ENCODE peak calls at places on chromosome 9, in four cellular contexts. One of them, this sample, is unnamed.
A peak's percentile ranks its signal among the peaks of the same experiment; 100 is the strongest.

GRCh38 chr9:34437006-34437925 is 21.1 kb downstream of the FAM219A start:
- DNase-seq in tibial artery: no peak
- DNase-seq in WTC11: peak; percentile 71
- DNase-seq in nephron progenitor cell: peak; percentile 63
- DNase-seq in this sample: peak; percentile 81

GRCh38 chr9:137307255-137308101 is 5.4 kb upstream of the NRARP start:
- DNase-seq in nephron progenitor cell: no peak
- DNase-seq in WTC11: peak; percentile 73
- DNase-seq in tibial artery: peak; percentile 64
- DNase-seq in this sample: no peak

GRCh38 chr9:6827370-6827949 is 69.7 kb downstream of the KDM4C start:
- DNase-seq in tibial artery: no peak
- DNase-seq in nephron progenitor cell: peak; percentile 53
- DNase-seq in WTC11: peak; percentile 32
- DNase-seq in this sample: peak; percentile 60

GRCh38 chr9:81132318-81132717 is 557.0 kb downstream of the TLE1 start:
- DNase-seq in WTC11: no peak
- DNase-seq in nephron progenitor cell: no peak
- DNase-seq in tibial artery: no peak
- DNase-seq in this sample: no peak

GRCh38 chr9:125329978-125330377 is 68.4 kb downstream of the GAPVD1 start:
- DNase-seq in WTC11: no peak
- DNase-seq in nephron progenitor cell: no peak
- DNase-seq in tibial artery: no peak
- DNase-seq in this sample: no peak

GRCh38 chr9:83030391-83031107 is 32.4 kb downstream of the RASEF start:
- DNase-seq in nephron progenitor cell: no peak
- DNase-seq in tibial artery: no peak
- DNase-seq in WTC11: no peak
- DNase-seq in this sample: no peak

GRCh38 chr9:96141666-96142065 is 160.3 kb downstream of the HSD17B3 start:
- DNase-seq in nephron progenitor cell: no peak
- DNase-seq in WTC11: no peak
- DNase-seq in tibial artery: no peak
- DNase-seq in this sample: no peak

GRCh38 chr9:18499987-18500386 is 26.0 kb downstream of the ADAMTSL1 start:
- DNase-seq in nephron progenitor cell: no peak
- DNase-seq in WTC11: no peak
- DNase-seq in tibial artery: no peak
- DNase-seq in this sample: no peak

GRCh38 chr9:16721972-16722371 is 148.5 kb downstream of the BNC2 start:
- DNase-seq in WTC11: no peak
- DNase-seq in tibial artery: peak; percentile 81
- DNase-seq in nephron progenitor cell: no peak
- DNase-seq in this sample: no peak

GRCh38 chr9:36828574-36829141 is 205.4 kb downstream of the PAX5 start:
- DNase-seq in WTC11: no peak
- DNase-seq in tibial artery: no peak
- DNase-seq in nephron progenitor cell: no peak
- DNase-seq in this sample: no peak

DNA sequence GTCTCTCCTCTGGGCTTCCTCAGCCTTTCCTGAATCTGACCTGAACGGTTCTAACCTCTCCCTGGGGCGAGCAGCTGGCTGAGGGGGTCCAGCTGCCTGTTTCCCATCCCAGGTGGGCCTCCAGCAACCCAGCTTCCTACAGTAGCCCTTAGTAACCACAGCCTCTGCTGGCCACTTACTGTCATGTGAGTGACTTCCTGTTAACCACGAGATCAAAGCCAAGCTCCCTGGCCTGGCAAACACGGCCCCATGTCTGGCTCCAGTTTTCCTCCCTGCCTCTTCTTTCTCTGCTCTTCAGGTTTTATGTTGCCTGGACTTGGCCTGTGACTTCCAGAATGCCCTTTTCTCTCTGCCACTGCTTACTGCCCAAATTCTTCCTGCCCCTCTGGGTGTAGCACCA is 47.2 kb upstream of the DAB2IP start:
- DNase-seq in WTC11: no peak
- DNase-seq in nephron progenitor cell: no peak
- DNase-seq in tibial artery: no peak
- DNase-seq in this sample: no peak
- TF ChIP-seq CTCF in WTC11: no peak
- TF ChIP-seq CTCF in nephron progenitor cell: no peak
- TF ChIP-seq CTCF in tibial artery: no peak
- TF ChIP-seq CTCF in this sample: no peak

DNA sequence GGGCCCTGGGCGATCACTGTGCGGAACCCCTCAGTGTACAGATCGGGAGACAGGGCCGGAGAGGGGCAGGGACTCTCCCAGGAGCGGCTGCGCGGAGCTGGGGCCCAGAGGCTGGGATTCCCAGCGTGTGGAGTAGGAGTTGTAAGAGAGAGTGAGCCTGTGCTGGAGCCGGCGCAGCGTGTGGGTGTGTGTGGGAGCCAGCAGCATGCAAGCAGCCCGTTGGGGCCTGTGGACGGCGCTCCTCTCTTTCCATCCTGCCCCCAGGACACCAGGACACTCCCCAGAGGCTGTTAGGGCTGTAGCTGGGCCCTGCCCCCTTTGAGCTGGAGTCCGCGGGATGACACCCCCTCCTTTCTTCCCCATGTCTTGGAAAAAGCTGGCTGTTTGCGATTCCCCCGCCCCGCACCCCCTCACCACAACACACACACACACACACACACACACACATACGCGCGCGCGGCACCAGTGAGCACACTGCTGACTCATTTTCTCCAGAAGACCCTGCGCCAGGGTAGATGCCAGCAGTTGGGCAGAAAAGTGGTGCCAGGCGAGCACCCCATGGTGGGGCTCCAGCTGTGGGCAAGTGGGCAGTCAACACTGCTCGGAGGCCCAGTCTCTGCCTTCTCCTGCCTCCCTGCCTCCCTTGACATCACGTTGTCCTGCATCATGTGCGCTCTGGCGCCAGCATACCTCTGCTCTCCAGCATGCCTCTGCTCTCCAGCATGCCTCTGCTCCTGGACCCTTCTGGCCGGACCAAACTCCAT is 1.5 kb downstream of the COL27A1 start:
- DNase-seq in tibial artery: peak; percentile 84
- DNase-seq in WTC11: peak; percentile 53
- DNase-seq in nephron progenitor cell: peak; percentile 63
- DNase-seq in this sample: no peak
- TF ChIP-seq CTCF in tibial artery: no peak
- TF ChIP-seq CTCF in WTC11: no peak
- TF ChIP-seq CTCF in nephron progenitor cell: no peak
- TF ChIP-seq CTCF in this sample: no peak

DNA sequence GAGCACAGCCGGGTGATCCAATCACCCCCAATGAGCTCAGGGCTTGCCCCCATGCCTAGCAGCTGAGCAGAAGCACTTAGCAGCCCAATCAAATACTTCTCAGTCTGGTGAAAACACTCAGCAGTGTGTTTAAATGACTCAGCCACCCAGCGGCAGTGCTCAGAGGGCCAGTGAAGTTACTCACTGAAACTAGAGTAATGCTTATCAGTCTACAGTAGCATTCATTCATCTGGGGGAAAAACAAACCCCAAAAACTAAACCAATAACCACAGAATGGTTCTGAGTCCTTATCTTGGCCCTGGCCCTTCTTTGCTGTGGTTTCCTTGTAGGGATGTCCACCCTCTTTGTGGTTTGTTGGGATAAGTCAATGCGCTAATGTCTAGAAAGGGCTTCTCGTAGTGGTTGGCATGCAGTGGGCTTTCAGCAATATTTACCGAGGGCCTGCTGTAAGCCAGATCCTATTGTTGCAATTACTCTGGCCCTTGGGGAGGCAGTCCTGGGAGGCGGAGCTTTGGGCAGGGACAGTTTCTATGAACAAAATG is 43.2 kb downstream of the LHX2 start:
- DNase-seq in tibial artery: no peak
- DNase-seq in nephron progenitor cell: no peak
- DNase-seq in WTC11: peak; percentile 8
- DNase-seq in this sample: peak; percentile 82
- TF ChIP-seq CTCF in tibial artery: no peak
- TF ChIP-seq CTCF in nephron progenitor cell: no peak
- TF ChIP-seq CTCF in WTC11: no peak
- TF ChIP-seq CTCF in this sample: no peak

GRCh38 chr9:30925126-30925525 is 1459.3 kb upstream of the ACO1 start:
- DNase-seq in WTC11: no peak
- DNase-seq in nephron progenitor cell: no peak
- DNase-seq in tibial artery: no peak
- DNase-seq in this sample: no peak

GRCh38 chr9:30925635-30926034 is 1458.8 kb upstream of the ACO1 start:
- DNase-seq in tibial artery: no peak
- DNase-seq in nephron progenitor cell: no peak
- DNase-seq in WTC11: no peak
- DNase-seq in this sample: no peak
- TF ChIP-seq CTCF in tibial artery: no peak
- TF ChIP-seq CTCF in nephron progenitor cell: no peak
- TF ChIP-seq CTCF in WTC11: no peak
- TF ChIP-seq CTCF in this sample: no peak

DNA sequence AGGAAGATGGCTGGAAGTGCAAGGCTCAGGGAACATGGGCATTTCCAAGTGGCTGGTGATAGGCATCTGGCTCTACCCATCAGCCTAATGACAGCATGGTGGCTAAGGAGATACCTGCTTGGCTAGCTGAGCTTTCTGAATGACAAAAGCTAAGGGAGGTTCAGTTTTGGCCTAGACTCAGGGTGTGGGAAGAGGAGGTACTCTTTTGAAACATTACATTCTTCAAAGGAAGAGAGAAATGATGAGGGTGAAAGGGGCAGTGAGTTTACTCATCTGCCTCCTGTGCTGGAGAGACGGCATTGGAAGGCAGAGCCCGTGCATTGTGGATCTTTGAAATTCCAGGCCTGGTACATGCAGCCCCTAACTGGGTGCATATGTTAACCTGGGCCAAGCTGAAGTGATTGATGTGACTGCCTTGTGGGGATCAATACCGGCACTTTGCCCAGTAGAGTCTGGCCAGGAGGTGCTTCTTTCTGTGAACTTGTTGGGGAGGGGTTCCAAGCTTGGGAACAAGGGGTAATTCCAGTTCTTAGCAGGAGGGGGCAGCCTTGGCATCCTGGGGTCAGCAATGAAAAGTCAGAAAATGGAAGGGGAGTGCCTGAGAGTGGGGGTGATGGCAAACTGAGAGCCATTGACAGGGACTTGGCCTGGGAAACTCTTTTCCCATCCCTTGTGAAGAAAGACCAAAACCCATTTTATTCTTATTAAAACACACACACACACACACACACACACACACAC is 108.6 kb downstream of the ACER2 start:
- DNase-seq in tibial artery: no peak
- DNase-seq in nephron progenitor cell: peak; percentile 35
- DNase-seq in WTC11: peak; percentile 78
- DNase-seq in this sample: no peak
- TF ChIP-seq CTCF in tibial artery: no peak
- TF ChIP-seq CTCF in nephron progenitor cell: peak; percentile 22
- TF ChIP-seq CTCF in WTC11: peak; percentile 49
- TF ChIP-seq CTCF in this sample: peak; percentile 55

GRCh38 chr9:128992995-128993394 is 35.1 kb downstream of the SH3GLB2 start:
- DNase-seq in nephron progenitor cell: no peak
- DNase-seq in tibial artery: no peak
- DNase-seq in WTC11: peak; percentile 48
- DNase-seq in this sample: no peak
- TF ChIP-seq CTCF in nephron progenitor cell: no peak
- TF ChIP-seq CTCF in tibial artery: no peak
- TF ChIP-seq CTCF in WTC11: no peak
- TF ChIP-seq CTCF in this sample: no peak

GRCh38 chr9:131631254-131631653 is 85.9 kb downstream of the PRRT1B start:
- DNase-seq in nephron progenitor cell: no peak
- DNase-seq in tibial artery: no peak
- DNase-seq in WTC11: no peak
- DNase-seq in this sample: no peak

GRCh38 chr9:131633491-131634031 is 88.2 kb downstream of the PRRT1B start:
- DNase-seq in WTC11: no peak
- DNase-seq in tibial artery: no peak
- DNase-seq in nephron progenitor cell: no peak
- DNase-seq in this sample: no peak

GRCh38 chr9:131636593-131636992 is 91.3 kb downstream of the PRRT1B start:
- DNase-seq in nephron progenitor cell: no peak
- DNase-seq in WTC11: no peak
- DNase-seq in tibial artery: no peak
- DNase-seq in this sample: no peak

GRCh38 chr9:131635912-131636311 is 90.6 kb downstream of the PRRT1B start:
- DNase-seq in tibial artery: no peak
- DNase-seq in WTC11: no peak
- DNase-seq in nephron progenitor cell: no peak
- DNase-seq in this sample: no peak

DNA sequence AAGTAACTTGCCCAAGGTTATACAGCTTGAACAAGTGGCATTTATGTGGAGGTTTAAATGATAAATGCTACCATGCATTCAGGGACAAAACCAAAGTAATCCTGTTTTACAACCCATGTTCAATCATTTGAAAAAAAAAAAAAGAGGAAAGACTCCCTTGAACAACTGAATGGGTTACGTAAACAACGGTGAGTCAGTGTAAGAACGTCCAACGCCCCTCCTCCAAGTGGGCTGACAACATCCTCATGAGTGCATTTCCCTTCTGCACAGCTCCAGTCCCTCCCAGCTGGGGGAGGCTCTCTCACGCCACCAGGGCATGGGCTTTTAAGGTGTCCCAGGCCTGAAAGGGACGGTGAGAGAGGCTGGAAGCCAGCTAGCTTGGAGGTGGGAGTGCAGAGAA is 90.0 kb downstream of the PRRT1B start:
- DNase-seq in nephron progenitor cell: peak; percentile 53
- DNase-seq in tibial artery: peak; percentile 93
- DNase-seq in WTC11: no peak
- DNase-seq in this sample: peak; percentile 67
- TF ChIP-seq CTCF in nephron progenitor cell: no peak
- TF ChIP-seq CTCF in tibial artery: peak; percentile 13
- TF ChIP-seq CTCF in WTC11: no peak
- TF ChIP-seq CTCF in this sample: no peak